ENCODE peak calls at places on chromosomes 13 and 19, in eight cellular contexts. One of them, this sample, is unnamed.

GRCh38 chr13:111216166-111216960 is 101.3 kb downstream of the ARHGEF7 start:
- DNase-seq in breast epithelium: no peak
- DNase-seq in GM03348: peak
- DNase-seq in neural progenitor cell: peak
- DNase-seq in effector CD4-positive, alpha-beta T cell: peak
- DNase-seq in heart right ventricle: no peak
- DNase-seq in glutamatergic neuron: peak
- DNase-seq in stimulated activated CD8-positive, alpha-beta memory T cell treated with anti-CD3 and anti-CD28 coated beads, Interleukin-15, amount 100 ng/mL, for 24 hours: no peak
- DNase-seq in this sample: no peak

GRCh38 chr19:7789447-7789846 is 26.4 kb downstream of the CLEC4M start:
- DNase-seq in GM03348: no peak
- DNase-seq in stimulated activated CD8-positive, alpha-beta memory T cell treated with anti-CD3 and anti-CD28 coated beads, Interleukin-15, amount 100 ng/mL, for 24 hours: no peak
- DNase-seq in effector CD4-positive, alpha-beta T cell: peak
- DNase-seq in breast epithelium: no peak
- DNase-seq in heart right ventricle: no peak
- DNase-seq in glutamatergic neuron: no peak
- DNase-seq in neural progenitor cell: peak
- DNase-seq in this sample: no peak

GRCh38 chr19:7928741-7929701 is 3.1 kb upstream of the CTXN1 start:
- DNase-seq in glutamatergic neuron: peak
- DNase-seq in GM03348: peak
- DNase-seq in breast epithelium: no peak
- DNase-seq in heart right ventricle: no peak
- DNase-seq in neural progenitor cell: peak
- DNase-seq in stimulated activated CD8-positive, alpha-beta memory T cell treated with anti-CD3 and anti-CD28 coated beads, Interleukin-15, amount 100 ng/mL, for 24 hours: no peak
- DNase-seq in effector CD4-positive, alpha-beta T cell: peak
- DNase-seq in this sample: peak

GRCh38 chr13:78192721-78193120 is 274.1 kb upstream of the EDNRB start:
- DNase-seq in glutamatergic neuron: no peak
- DNase-seq in heart right ventricle: no peak
- DNase-seq in neural progenitor cell: no peak
- DNase-seq in effector CD4-positive, alpha-beta T cell: no peak
- DNase-seq in breast epithelium: no peak
- DNase-seq in GM03348: peak
- DNase-seq in stimulated activated CD8-positive, alpha-beta memory T cell treated with anti-CD3 and anti-CD28 coated beads, Interleukin-15, amount 100 ng/mL, for 24 hours: no peak
- DNase-seq in this sample: no peak

GRCh38 chr19:2045501-2046045 is 5.5 kb downstream of the MKNK2 start:
- DNase-seq in breast epithelium: no peak
- DNase-seq in heart right ventricle: peak
- DNase-seq in stimulated activated CD8-positive, alpha-beta memory T cell treated with anti-CD3 and anti-CD28 coated beads, Interleukin-15, amount 100 ng/mL, for 24 hours: no peak
- DNase-seq in effector CD4-positive, alpha-beta T cell: no peak
- DNase-seq in neural progenitor cell: no peak
- DNase-seq in glutamatergic neuron: no peak
- DNase-seq in GM03348: no peak
- DNase-seq in this sample: no peak

GRCh38 chr19:18604820-18605159 is 1.8 kb downstream of the CRLF1 start:
- DNase-seq in stimulated activated CD8-positive, alpha-beta memory T cell treated with anti-CD3 and anti-CD28 coated beads, Interleukin-15, amount 100 ng/mL, for 24 hours: no peak
- DNase-seq in effector CD4-positive, alpha-beta T cell: no peak
- DNase-seq in heart right ventricle: no peak
- DNase-seq in breast epithelium: no peak
- DNase-seq in glutamatergic neuron: no peak
- DNase-seq in neural progenitor cell: no peak
- DNase-seq in GM03348: no peak
- DNase-seq in this sample: no peak

GRCh38 chr13:44989941-44990340 is 603 bp downstream of the GPALPP1 start:
- DNase-seq in effector CD4-positive, alpha-beta T cell: no peak
- DNase-seq in breast epithelium: no peak
- DNase-seq in glutamatergic neuron: no peak
- DNase-seq in neural progenitor cell: no peak
- DNase-seq in heart right ventricle: no peak
- DNase-seq in stimulated activated CD8-positive, alpha-beta memory T cell treated with anti-CD3 and anti-CD28 coated beads, Interleukin-15, amount 100 ng/mL, for 24 hours: no peak
- DNase-seq in GM03348: peak
- DNase-seq in this sample: no peak

GRCh38 chr19:18128044-18128443 is 24.9 kb upstream of the PIK3R2 start:
- DNase-seq in neural progenitor cell: no peak
- DNase-seq in glutamatergic neuron: no peak
- DNase-seq in effector CD4-positive, alpha-beta T cell: no peak
- DNase-seq in stimulated activated CD8-positive, alpha-beta memory T cell treated with anti-CD3 and anti-CD28 coated beads, Interleukin-15, amount 100 ng/mL, for 24 hours: no peak
- DNase-seq in heart right ventricle: no peak
- DNase-seq in GM03348: no peak
- DNase-seq in breast epithelium: no peak
- DNase-seq in this sample: no peak

GRCh38 chr13:90680826-90681225 is 666.7 kb upstream of the MIR17HG start:
- DNase-seq in effector CD4-positive, alpha-beta T cell: no peak
- DNase-seq in GM03348: no peak
- DNase-seq in heart right ventricle: no peak
- DNase-seq in glutamatergic neuron: no peak
- DNase-seq in stimulated activated CD8-positive, alpha-beta memory T cell treated with anti-CD3 and anti-CD28 coated beads, Interleukin-15, amount 100 ng/mL, for 24 hours: no peak
- DNase-seq in breast epithelium: no peak
- DNase-seq in neural progenitor cell: no peak
- DNase-seq in this sample: no peak

GRCh38 chr19:17790059-17790780 is 4.7 kb upstream of the B3GNT3 start:
- DNase-seq in breast epithelium: no peak
- DNase-seq in effector CD4-positive, alpha-beta T cell: no peak
- DNase-seq in heart right ventricle: no peak
- DNase-seq in stimulated activated CD8-positive, alpha-beta memory T cell treated with anti-CD3 and anti-CD28 coated beads, Interleukin-15, amount 100 ng/mL, for 24 hours: no peak
- DNase-seq in neural progenitor cell: no peak
- DNase-seq in GM03348: no peak
- DNase-seq in glutamatergic neuron: no peak
- DNase-seq in this sample: no peak